ENCODE peak calls at places on chromosomes 1 and 21, in nine cellular contexts. D is AG09319, A is upper lobe of left lung, O is mammary epithelial cell, T is right lobe of liver, Y is uterus, H is left lung, I is HFF-Myc, B is brain microvascular endothelial cell. K is an unnamed sample.
A peak's percentile ranks its signal among the peaks of the same experiment; 100 is the strongest.

GRCh38 chr1:157575744-157576143 is 22.1 kb downstream of the FCRL4 start:
- DNase-seq in D (no peak), I (no peak), A (no peak), Y (no peak), O (no peak), T (no peak), H (no peak), B (no peak), K (no peak)

GRCh38 chr1:180154325-180155201 is at the start of gene QSOX1:
- DNase-seq in B (peak; percentile 75), H (peak; percentile 94), A (peak; percentile 98), O (peak; percentile 84), Y (peak; percentile 87), D (no peak), T (peak; percentile 92), I (no peak), K (peak; percentile 79)

GRCh38 chr1:223363057-223363855 is 720 bp downstream of the SUSD4 start:
- DNase-seq in T (no peak), A (peak; percentile 88), B (no peak), O (no peak), Y (no peak), I (no peak), D (no peak), H (peak; percentile 35), K (no peak)

GRCh38 chr1:227744668-227745067 is 9.4 kb downstream of the SNAP47 start:
- DNase-seq in Y (no peak), A (no peak), D (no peak), I (no peak), B (no peak), H (no peak), O (no peak), T (no peak), K (no peak)

GRCh38 chr21:36980280-36981048 is 14.0 kb upstream of the HLCS start:
- DNase-seq in I (no peak), H (peak; percentile 39), T (peak; percentile 66), Y (peak; percentile 19), A (peak; percentile 89), O (no peak), B (no peak), D (no peak), K (no peak)

GRCh38 chr21:41879190-41879998 is at the start of gene PRDM15:
- DNase-seq in I (peak; percentile 27), D (peak; percentile 63), H (peak; percentile 81), Y (peak; percentile 81), T (peak; percentile 86), A (peak; percentile 97), B (peak; percentile 65), O (peak; percentile 62), K (peak; percentile 83)

GRCh38 chr1:151455231-151455630 is 4.1 kb downstream of the POGZ start:
- DNase-seq in I (no peak), O (no peak), T (no peak), D (no peak), A (no peak), Y (no peak), H (no peak), B (no peak), K (no peak)

GRCh38 chr21:38440746-38441145 is 57.5 kb downstream of the ERG start:
- DNase-seq in T (no peak), B (peak; percentile 94), H (no peak), Y (no peak), A (no peak), D (no peak), O (peak; percentile 74), I (no peak), K (no peak)

GRCh38 chr1:206801467-206801866 is 29.2 kb upstream of the IL10 start:
- DNase-seq in T (no peak), A (no peak), D (no peak), H (no peak), O (no peak), I (no peak), Y (no peak), B (no peak), K (no peak)
- TF ChIP-seq CTCF in T (no peak), A (no peak), D (no peak), H (no peak), O (no peak), I (no peak), Y (no peak), B (no peak), K (no peak)

GRCh38 chr1:90728656-90729257 is 11.7 kb upstream of the BARHL2 start:
- DNase-seq in D (no peak), Y (no peak), A (no peak), T (no peak), B (no peak), H (no peak), I (no peak), O (no peak), K (no peak)

GRCh38 chr1:90731382-90732050 is 14.4 kb upstream of the BARHL2 start:
- DNase-seq in O (no peak), T (no peak), A (no peak), Y (no peak), H (no peak), D (no peak), I (no peak), B (no peak), K (no peak)

GRCh38 chr1:90730247-90731022 is 13.3 kb upstream of the BARHL2 start:
- DNase-seq in A (peak; percentile 79), Y (no peak), T (no peak), D (no peak), O (no peak), H (no peak), B (no peak), I (no peak), K (no peak)

GRCh38 chr1:90727917-90728655 is 11.0 kb upstream of the BARHL2 start:
- DNase-seq in D (no peak), H (no peak), A (no peak), I (no peak), T (no peak), O (no peak), Y (no peak), B (no peak), K (no peak)

DNA sequence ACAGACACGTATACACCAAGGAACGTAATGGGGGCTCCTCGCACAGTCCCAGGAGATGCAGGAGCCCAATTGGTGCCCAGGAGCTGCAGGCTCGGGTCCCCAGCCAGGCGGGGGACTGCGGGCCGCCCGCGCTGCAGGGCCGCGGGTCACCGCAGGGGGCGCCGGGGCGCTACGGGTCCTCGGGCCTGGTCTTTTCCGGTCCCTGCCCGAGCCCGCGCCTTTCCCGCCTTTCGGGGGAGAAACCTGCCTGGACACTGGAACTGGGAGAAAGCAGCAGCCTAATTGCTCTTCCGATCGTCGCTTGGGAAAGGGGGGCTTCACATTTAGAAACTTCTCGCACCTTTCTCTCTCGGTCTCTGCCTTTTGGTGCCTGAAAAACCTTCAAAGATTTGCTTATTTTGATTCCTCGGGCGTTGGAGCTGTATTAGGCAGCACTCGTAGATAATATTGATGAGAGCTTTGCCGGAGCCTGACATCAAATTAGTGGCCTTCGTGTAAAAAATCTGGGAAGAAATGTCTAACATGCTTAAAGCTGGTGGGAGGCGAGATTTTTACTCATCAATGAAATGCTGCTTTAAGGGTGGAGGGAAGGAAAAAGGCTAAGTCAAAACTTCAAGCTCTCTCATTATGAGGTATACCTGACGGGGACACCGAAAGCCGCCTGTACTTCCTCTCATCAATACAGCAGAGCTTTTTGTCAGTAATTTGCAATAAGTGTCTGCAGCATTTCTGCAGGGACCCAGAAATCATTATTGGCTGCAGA is 12.6 kb upstream of the BARHL2 start:
- DNase-seq in O (no peak), H (no peak), D (no peak), T (no peak), A (peak; percentile 74), I (no peak), B (no peak), Y (no peak), K (no peak)
- TF ChIP-seq CTCF in O (peak; percentile 23), H (no peak), D (no peak), T (peak; percentile 22), A (no peak), I (peak; percentile 47), B (peak; percentile 33), Y (no peak), K (no peak)

GRCh38 chr1:108199231-108199657 is 899 bp downstream of the SLC25A24 start:
- DNase-seq in O (peak; percentile 41), I (peak; percentile 16), Y (no peak), B (peak; percentile 10), T (no peak), A (no peak), H (no peak), D (no peak), K (no peak)

GRCh38 chr1:108201682-108202081 is 1.5 kb upstream of the SLC25A24 start:
- DNase-seq in H (no peak), T (no peak), O (no peak), I (no peak), Y (no peak), B (no peak), A (no peak), D (no peak), K (no peak)

GRCh38 chr1:108199781-108200626 is at the start of gene SLC25A24:
- DNase-seq in B (peak; percentile 40), I (peak; percentile 20), D (peak; percentile 52), T (peak; percentile 81), H (peak; percentile 90), O (peak; percentile 73), Y (peak; percentile 66), A (peak; percentile 97), K (peak; percentile 85)

GRCh38 chr1:108200627-108201106 is 524 bp upstream of the SLC25A24 start:
- DNase-seq in A (no peak), H (peak; percentile 54), D (peak; percentile 25), T (no peak), O (peak; percentile 79), B (peak; percentile 49), I (peak; percentile 40), Y (peak; percentile 38), K (no peak)
- TF ChIP-seq CTCF in A (no peak), H (no peak), D (peak; percentile 38), T (no peak), O (peak; percentile 52), B (peak; percentile 40), I (peak; percentile 24), Y (no peak), K (no peak)

GRCh38 chr1:201311356-201312011 is 28.2 kb downstream of the PKP1 start:
- DNase-seq in I (no peak), T (no peak), O (peak; percentile 100), H (no peak), Y (no peak), B (no peak), D (no peak), A (no peak), K (no peak)

GRCh38 chr1:201310251-201310985 is 27.1 kb downstream of the PKP1 start:
- DNase-seq in O (no peak), Y (no peak), T (no peak), H (no peak), D (no peak), B (no peak), A (no peak), I (no peak), K (no peak)

GRCh38 chr1:201310986-201311355 is 27.7 kb downstream of the PKP1 start:
- DNase-seq in T (no peak), B (no peak), D (no peak), Y (peak; percentile 22), O (peak; percentile 99), H (no peak), A (no peak), I (no peak), K (no peak)

GRCh38 chr1:201307760-201308499 is 24.6 kb downstream of the PKP1 start:
- DNase-seq in A (no peak), O (peak; percentile 81), Y (no peak), I (no peak), T (no peak), B (no peak), D (no peak), H (no peak), K (no peak)

DNA sequence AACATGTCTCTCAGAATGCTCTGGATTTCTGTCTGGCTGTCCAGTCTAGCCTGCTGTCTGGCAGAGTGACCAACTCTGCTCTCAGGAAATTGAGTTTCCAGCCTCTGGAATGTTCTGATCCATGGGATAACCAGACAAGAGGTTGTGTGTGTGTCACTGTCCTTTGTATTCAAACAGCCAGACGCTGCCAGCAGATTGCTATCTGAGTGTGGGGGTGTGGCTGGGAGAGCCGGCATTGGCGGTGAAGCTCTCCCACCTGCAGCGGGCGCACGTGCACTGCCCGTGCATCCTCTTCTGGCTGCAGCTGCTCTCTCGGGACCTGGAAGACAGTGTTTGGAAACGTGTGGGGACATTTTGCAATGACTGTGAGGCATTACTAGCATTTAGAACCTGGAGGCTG is 26.1 kb downstream of the PKP1 start:
- DNase-seq in A (no peak), T (peak; percentile 79), Y (peak; percentile 60), H (peak; percentile 64), O (peak; percentile 94), D (no peak), I (no peak), B (peak; percentile 48), K (no peak)
- TF ChIP-seq CTCF in A (no peak), T (no peak), Y (no peak), H (no peak), O (peak; percentile 30), D (no peak), I (no peak), B (peak; percentile 21), K (no peak)

K was measured in activated B cell treated with CpG ODN at 0.5 μM for 24 hours.